ENCODE peak calls at places on chromosome 1, in nine cellular contexts. One of them, this sample, is unnamed.

GRCh38 chr1:171422489-171422888 is 62.8 kb upstream of the PRRC2C start:
- DNase-seq in choroid plexus epithelial cell: peak
- DNase-seq in neural progenitor cell: no peak
- DNase-seq in SK-N-DZ: no peak
- DNase-seq in upper lobe of right lung: no peak
- DNase-seq in aorta: no peak
- DNase-seq in G401: no peak
- DNase-seq in head of caudate nucleus: no peak
- DNase-seq in heart right ventricle: no peak
- DNase-seq in this sample: no peak

GRCh38 chr1:209641216-209642181 is 10.7 kb downstream of the LAMB3 start:
- DNase-seq in choroid plexus epithelial cell: peak
- DNase-seq in neural progenitor cell: no peak
- DNase-seq in SK-N-DZ: no peak
- DNase-seq in upper lobe of right lung: peak
- DNase-seq in aorta: peak
- DNase-seq in G401: peak
- DNase-seq in head of caudate nucleus: peak
- DNase-seq in heart right ventricle: peak
- DNase-seq in this sample: peak

GRCh38 chr1:85387781-85388180 is 77.2 kb downstream of the DDAH1 start:
- DNase-seq in choroid plexus epithelial cell: no peak
- DNase-seq in neural progenitor cell: no peak
- DNase-seq in SK-N-DZ: no peak
- DNase-seq in upper lobe of right lung: no peak
- DNase-seq in aorta: no peak
- DNase-seq in G401: no peak
- DNase-seq in head of caudate nucleus: no peak
- DNase-seq in heart right ventricle: no peak
- DNase-seq in this sample: no peak

GRCh38 chr1:43270421-43271095 is 775 bp downstream of the TMEM125 start:
- DNase-seq in choroid plexus epithelial cell: peak
- DNase-seq in neural progenitor cell: peak
- DNase-seq in SK-N-DZ: no peak
- DNase-seq in upper lobe of right lung: peak
- DNase-seq in aorta: peak
- DNase-seq in G401: no peak
- DNase-seq in head of caudate nucleus: no peak
- DNase-seq in heart right ventricle: no peak
- DNase-seq in this sample: no peak

GRCh38 chr1:153598309-153599172 is 14.4 kb downstream of the S100A16 start:
- DNase-seq in choroid plexus epithelial cell: peak
- DNase-seq in neural progenitor cell: no peak
- DNase-seq in SK-N-DZ: no peak
- DNase-seq in upper lobe of right lung: no peak
- DNase-seq in aorta: no peak
- DNase-seq in G401: no peak
- DNase-seq in head of caudate nucleus: no peak
- DNase-seq in heart right ventricle: no peak
- DNase-seq in this sample: no peak

GRCh38 chr1:75615664-75616435 is 4.9 kb upstream of the SLC44A5 start:
- DNase-seq in choroid plexus epithelial cell: peak
- DNase-seq in neural progenitor cell: peak
- DNase-seq in SK-N-DZ: peak
- DNase-seq in upper lobe of right lung: peak
- DNase-seq in aorta: peak
- DNase-seq in G401: no peak
- DNase-seq in head of caudate nucleus: peak
- DNase-seq in heart right ventricle: peak
- DNase-seq in this sample: no peak

GRCh38 chr1:162165528-162165927 is 96.0 kb downstream of the NOS1AP start:
- DNase-seq in choroid plexus epithelial cell: no peak
- DNase-seq in neural progenitor cell: no peak
- DNase-seq in SK-N-DZ: no peak
- DNase-seq in upper lobe of right lung: no peak
- DNase-seq in aorta: no peak
- DNase-seq in G401: no peak
- DNase-seq in head of caudate nucleus: no peak
- DNase-seq in heart right ventricle: no peak
- DNase-seq in this sample: peak

GRCh38 chr1:204883405-204883804 is 12.7 kb downstream of the NFASC start:
- DNase-seq in choroid plexus epithelial cell: no peak
- DNase-seq in neural progenitor cell: peak
- DNase-seq in SK-N-DZ: no peak
- DNase-seq in upper lobe of right lung: no peak
- DNase-seq in aorta: no peak
- DNase-seq in G401: no peak
- DNase-seq in head of caudate nucleus: no peak
- DNase-seq in heart right ventricle: no peak
- DNase-seq in this sample: no peak

GRCh38 chr1:95384570-95384969 is 150.6 kb downstream of the RWDD3 start:
- DNase-seq in choroid plexus epithelial cell: no peak
- DNase-seq in neural progenitor cell: peak
- DNase-seq in SK-N-DZ: peak
- DNase-seq in upper lobe of right lung: no peak
- DNase-seq in aorta: no peak
- DNase-seq in G401: no peak
- DNase-seq in head of caudate nucleus: no peak
- DNase-seq in heart right ventricle: peak
- DNase-seq in this sample: no peak

GRCh38 chr1:168439451-168440375 is 104.1 kb downstream of the XCL2 start:
- DNase-seq in choroid plexus epithelial cell: peak
- DNase-seq in neural progenitor cell: peak
- DNase-seq in SK-N-DZ: peak
- DNase-seq in upper lobe of right lung: peak
- DNase-seq in aorta: no peak
- DNase-seq in G401: peak
- DNase-seq in head of caudate nucleus: peak
- DNase-seq in heart right ventricle: peak
- DNase-seq in this sample: peak

GRCh38 chr1:18932387-18932786 is 24.1 kb downstream of the IFFO2 start:
- DNase-seq in choroid plexus epithelial cell: no peak
- DNase-seq in neural progenitor cell: no peak
- DNase-seq in SK-N-DZ: no peak
- DNase-seq in upper lobe of right lung: peak
- DNase-seq in aorta: no peak
- DNase-seq in G401: peak
- DNase-seq in head of caudate nucleus: no peak
- DNase-seq in heart right ventricle: no peak
- DNase-seq in this sample: no peak

GRCh38 chr1:16026723-16027484 is 5.1 kb downstream of the CLCNKA start:
- DNase-seq in choroid plexus epithelial cell: no peak
- DNase-seq in neural progenitor cell: peak
- DNase-seq in SK-N-DZ: peak
- DNase-seq in upper lobe of right lung: no peak
- DNase-seq in aorta: no peak
- DNase-seq in G401: no peak
- DNase-seq in head of caudate nucleus: no peak
- DNase-seq in heart right ventricle: no peak
- DNase-seq in this sample: no peak

GRCh38 chr1:228079601-228080263 is 2.8 kb upstream of the ARF1 start:
- DNase-seq in choroid plexus epithelial cell: no peak
- DNase-seq in neural progenitor cell: no peak
- DNase-seq in SK-N-DZ: no peak
- DNase-seq in upper lobe of right lung: peak
- DNase-seq in aorta: no peak
- DNase-seq in G401: no peak
- DNase-seq in head of caudate nucleus: no peak
- DNase-seq in heart right ventricle: no peak
- DNase-seq in this sample: no peak

GRCh38 chr1:168483531-168483930 is 60.3 kb downstream of the XCL2 start:
- DNase-seq in choroid plexus epithelial cell: peak
- DNase-seq in neural progenitor cell: no peak
- DNase-seq in SK-N-DZ: no peak
- DNase-seq in upper lobe of right lung: no peak
- DNase-seq in aorta: no peak
- DNase-seq in G401: no peak
- DNase-seq in head of caudate nucleus: no peak
- DNase-seq in heart right ventricle: no peak
- DNase-seq in this sample: no peak

GRCh38 chr1:19307804-19308508 is 4.0 kb downstream of the AKR7A2 start:
- DNase-seq in choroid plexus epithelial cell: no peak
- DNase-seq in neural progenitor cell: no peak
- DNase-seq in SK-N-DZ: no peak
- DNase-seq in upper lobe of right lung: no peak
- DNase-seq in aorta: no peak
- DNase-seq in G401: no peak
- DNase-seq in head of caudate nucleus: no peak
- DNase-seq in heart right ventricle: no peak
- DNase-seq in this sample: no peak

GRCh38 chr1:212037900-212038299 is 2.4 kb downstream of the DTL start:
- DNase-seq in choroid plexus epithelial cell: no peak
- DNase-seq in neural progenitor cell: no peak
- DNase-seq in SK-N-DZ: no peak
- DNase-seq in upper lobe of right lung: no peak
- DNase-seq in aorta: no peak
- DNase-seq in G401: no peak
- DNase-seq in head of caudate nucleus: no peak
- DNase-seq in heart right ventricle: no peak
- DNase-seq in this sample: no peak

GRCh38 chr1:44000266-44000665 is 8.9 kb downstream of the CCDC24 start:
- DNase-seq in choroid plexus epithelial cell: no peak
- DNase-seq in neural progenitor cell: no peak
- DNase-seq in SK-N-DZ: no peak
- DNase-seq in upper lobe of right lung: no peak
- DNase-seq in aorta: no peak
- DNase-seq in G401: no peak
- DNase-seq in head of caudate nucleus: no peak
- DNase-seq in heart right ventricle: no peak
- DNase-seq in this sample: no peak

GRCh38 chr1:172399369-172400072 is 21.0 kb upstream of the C1orf105 start:
- DNase-seq in choroid plexus epithelial cell: peak
- DNase-seq in neural progenitor cell: peak
- DNase-seq in SK-N-DZ: no peak
- DNase-seq in upper lobe of right lung: no peak
- DNase-seq in aorta: no peak
- DNase-seq in G401: peak
- DNase-seq in head of caudate nucleus: peak
- DNase-seq in heart right ventricle: peak
- DNase-seq in this sample: peak